ENCODE peak calls at places on chromosomes 7 and 10, in ten cellular contexts. U is spleen; Z is brain microvascular endothelial cell; R is CD8-positive, alpha-beta T cell; M is breast epithelium; B is lower lobe of right lung; I is suprapubic skin; K is PC-9; Y is tibial artery; X is IMR-90. D is an unnamed sample.

GRCh38 chr10:126904807-126905686 is at the start of gene DOCK1:
- DNase-seq in M (peak; percentile 48), Y (peak; percentile 71), U (peak; percentile 74), K (no peak), X (peak; percentile 68), I (peak; percentile 79), Z (peak; percentile 53), B (peak; percentile 80), R (no peak), D (peak; percentile 18)

GRCh38 chr10:86591436-86591835 is 62.9 kb upstream of the OPN4 start:
- DNase-seq in B (no peak), I (no peak), Z (no peak), K (no peak), U (no peak), R (no peak), X (no peak), M (no peak), Y (no peak), D (no peak)

GRCh38 chr10:61939575-61940301 is 38.2 kb downstream of the ARID5B start:
- DNase-seq in X (peak; percentile 90), Y (no peak), B (no peak), R (no peak), K (peak; percentile 75), M (no peak), Z (peak; percentile 46), I (no peak), U (no peak), D (no peak)

GRCh38 chr10:43211030-43211429 is 55.8 kb downstream of the RASGEF1A start:
- DNase-seq in X (peak; percentile 15), M (no peak), Z (peak; percentile 20), U (peak; percentile 67), I (peak; percentile 40), B (peak; percentile 27), K (no peak), R (no peak), Y (no peak), D (no peak)

GRCh38 chr10:86045896-86046295 is 320.7 kb downstream of the GRID1 start:
- DNase-seq in K (no peak), M (no peak), B (no peak), R (no peak), I (no peak), Z (no peak), Y (no peak), X (no peak), U (no peak), D (no peak)

GRCh38 chr10:6204341-6205191 is 1.8 kb downstream of the PFKFB3 start:
- DNase-seq in Y (peak; percentile 65), R (no peak), I (no peak), X (peak; percentile 84), B (peak; percentile 80), M (peak; percentile 76), Z (peak; percentile 65), U (no peak), K (peak; percentile 45), D (no peak)

GRCh38 chr7:147478751-147479150 is 1111.8 kb upstream of the C7orf33 start:
- DNase-seq in R (no peak), X (no peak), I (no peak), B (no peak), Z (no peak), U (no peak), Y (no peak), K (no peak), M (no peak), D (no peak)

GRCh38 chr10:78899098-78899754 is 169.5 kb upstream of the ZMIZ1 start:
- DNase-seq in K (no peak), B (no peak), R (no peak), U (no peak), Y (no peak), I (no peak), M (no peak), X (no peak), Z (no peak), D (no peak)

GRCh38 chr10:105592468-105592867 is 951.4 kb downstream of the SORCS3 start:
- DNase-seq in Y (no peak), M (no peak), X (peak; percentile 7), B (no peak), I (no peak), R (no peak), Z (no peak), U (no peak), K (no peak), D (no peak)
- TF ChIP-seq CTCF in Y (no peak), M (no peak), X (no peak), B (no peak), I (no peak), R (no peak), Z (no peak), U (no peak), K (no peak), D (no peak)

DNA sequence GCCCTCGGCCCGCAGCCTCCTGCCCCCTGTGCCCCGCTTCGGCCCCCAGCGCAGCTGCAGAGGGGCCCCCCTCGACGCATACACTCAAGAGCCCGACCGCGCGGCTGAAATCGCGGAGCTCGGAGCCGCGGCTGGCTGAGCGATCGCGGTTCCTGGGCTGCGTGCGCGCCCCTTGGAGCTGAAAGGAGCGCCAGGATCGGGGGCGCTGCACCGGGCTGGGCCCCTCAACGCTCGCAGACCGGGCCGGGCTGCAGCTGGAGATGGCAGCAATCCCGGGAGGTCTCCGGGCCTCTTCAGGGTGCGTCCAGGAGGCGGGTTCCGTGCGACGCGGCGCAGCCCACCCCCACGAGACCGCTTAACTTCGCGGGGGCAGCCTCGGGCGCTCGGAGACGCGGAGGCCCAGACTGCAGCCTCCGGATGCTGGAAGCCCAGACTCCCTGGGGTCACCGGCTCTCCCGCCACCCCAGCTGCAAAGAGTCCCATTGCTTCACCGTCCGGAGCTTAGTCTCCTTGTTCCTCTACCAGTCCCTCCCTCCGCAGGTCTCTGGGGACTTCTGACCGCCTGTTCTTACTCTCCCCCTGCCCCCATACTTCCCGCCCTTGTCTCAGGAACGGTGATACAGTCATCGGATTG is 73.0 kb upstream of the LRRC4 start:
- DNase-seq in U (peak; percentile 86), R (no peak), I (no peak), K (no peak), Z (peak; percentile 34), Y (no peak), M (no peak), B (peak; percentile 47), X (no peak), D (no peak)
- H3K27me3 ChIP-seq in U (no peaks in the 10 kb centered on the region), R (no peaks in the 10 kb centered on the region), I (peaks cover 43% of the 10 kb centered on the region), K (peaks cover 7% of the 10 kb centered on the region), Z (peaks cover 5% of the 10 kb centered on the region), Y (no peaks in the 10 kb centered on the region), M (no peaks in the 10 kb centered on the region), B (peaks cover 36% of the 10 kb centered on the region), X (peaks cover 45% of the 10 kb centered on the region), D (peaks cover 26% of the 10 kb centered on the region)

GRCh38 chr10:98158576-98158975 is 24.1 kb downstream of the R3HCC1L start:
- DNase-seq in X (no peak), K (no peak), B (no peak), Y (no peak), M (no peak), U (no peak), I (no peak), Z (no peak), R (no peak), D (no peak)
- TF ChIP-seq CTCF in X (no peak), K (no peak), B (no peak), Y (no peak), M (no peak), U (no peak), I (no peak), Z (no peak), R (no peak), D (no peak)

GRCh38 chr10:107986571-107986970 is 822.1 kb upstream of the SORCS1 start:
- DNase-seq in K (no peak), U (no peak), X (no peak), Z (no peak), R (no peak), B (no peak), M (no peak), I (no peak), Y (no peak), D (no peak)

GRCh38 chr10:107984149-107984548 is 819.6 kb upstream of the SORCS1 start:
- DNase-seq in Y (no peak), R (no peak), U (no peak), K (no peak), Z (no peak), I (no peak), B (no peak), M (no peak), X (no peak), D (no peak)

DNA sequence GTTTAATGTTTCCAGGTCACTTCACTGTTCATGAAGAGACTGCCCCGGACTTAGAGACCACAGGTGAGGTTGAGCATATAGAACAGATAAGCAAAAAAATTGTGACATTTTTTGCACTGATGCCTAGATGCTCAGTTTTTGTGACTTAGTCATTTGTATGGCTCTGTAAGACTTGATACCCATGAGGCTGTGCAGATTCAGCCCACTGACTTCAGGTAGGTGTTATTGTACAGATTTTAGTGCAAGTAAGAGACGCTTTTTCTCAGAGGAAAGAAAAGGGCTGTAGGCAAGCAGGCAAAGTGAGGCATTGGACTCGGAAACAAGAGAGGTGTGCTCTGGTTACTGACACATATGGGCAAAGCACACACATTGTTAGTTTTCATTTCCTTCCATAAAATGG is 820.1 kb upstream of the SORCS1 start:
- DNase-seq in U (no peak), Z (no peak), Y (no peak), K (no peak), B (no peak), M (no peak), R (no peak), I (no peak), X (no peak), D (no peak)
- H3K27me3 ChIP-seq in U (no peaks in the 10 kb centered on the region), Z (no peaks in the 10 kb centered on the region), Y (no peaks in the 10 kb centered on the region), K (no peaks in the 10 kb centered on the region), B (no peaks in the 10 kb centered on the region), M (no peaks in the 10 kb centered on the region), R (no peaks in the 10 kb centered on the region), I (no peaks in the 10 kb centered on the region), X (no peaks in the 10 kb centered on the region), D (no peaks in the 10 kb centered on the region)

DNA sequence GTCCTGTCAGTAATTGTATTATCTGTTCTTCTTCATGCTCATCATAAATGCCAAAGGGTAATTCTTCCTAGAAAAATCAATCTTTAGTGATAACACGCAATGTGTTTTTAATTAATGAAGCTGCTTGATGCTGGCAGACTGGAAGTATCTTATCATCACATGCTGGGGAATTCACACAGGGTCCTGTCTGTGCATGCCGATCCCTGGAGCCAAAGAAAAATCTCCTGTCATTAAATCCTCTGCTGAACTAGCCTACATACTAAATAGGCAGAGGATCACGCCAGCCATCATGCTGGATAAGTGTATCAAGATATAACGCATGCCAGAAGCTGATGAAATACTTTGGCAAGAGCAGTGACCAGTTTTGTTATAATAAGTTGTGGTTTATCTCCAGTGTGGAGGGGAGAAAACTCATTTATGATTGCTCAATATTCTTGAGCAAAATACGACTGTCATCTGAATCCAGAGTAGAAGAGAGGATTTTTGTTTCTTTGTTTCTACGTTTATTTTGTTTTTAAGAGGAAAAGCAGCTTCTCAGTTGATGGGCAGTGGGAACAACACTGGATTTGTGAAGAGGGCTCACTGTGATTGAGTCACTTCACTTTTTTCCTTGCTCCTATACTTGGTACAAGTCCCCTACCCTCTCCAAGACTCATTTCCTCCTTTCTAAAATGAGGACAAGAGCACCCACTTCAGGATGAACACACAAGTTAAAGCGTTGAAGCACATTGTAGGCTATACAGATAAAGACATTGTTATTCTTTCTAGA is 649.1 kb downstream of the TNS3 start:
- DNase-seq in R (no peak), I (peak; percentile 67), K (peak; percentile 38), Y (peak; percentile 73), Z (peak; percentile 91), X (peak; percentile 96), U (no peak), M (peak; percentile 44), B (no peak), D (peak; percentile 86)
- TF ChIP-seq CTCF in R (no peak), I (no peak), K (no peak), Y (no peak), Z (peak; percentile 37), X (peak; percentile 38), U (no peak), M (no peak), B (no peak), D (peak; percentile 48)

GRCh38 chr10:132187421-132188138 is 832 bp downstream of the DPYSL4 start:
- DNase-seq in M (no peak), K (no peak), R (no peak), B (no peak), I (no peak), Z (no peak), U (no peak), X (no peak), Y (no peak), D (no peak)
- H3K27me3 ChIP-seq in M (peaks cover 19% of the 10 kb centered on the region), K (no peaks in the 10 kb centered on the region), R (peaks cover 10% of the 10 kb centered on the region), B (peaks cover 61% of the 10 kb centered on the region), I (peaks cover 66% of the 10 kb centered on the region), Z (peaks cover 46% of the 10 kb centered on the region), U (peaks cover 15% of the 10 kb centered on the region), X (peaks cover 30% of the 10 kb centered on the region), Y (no peaks in the 10 kb centered on the region), D (peaks cover 26% of the 10 kb centered on the region)